ENCODE peak calls at places on chromosomes 3 and 15, in seven cellular contexts. B is cardiac muscle cell, K is WTC11, U is WERI-Rb-1, X is IMR-90, Z is kidney epithelial cell, T is neural crest cell. M is an unnamed sample.
A peak's percentile ranks its signal among the peaks of the same experiment; 100 is the strongest.

GRCh38 chr15:65115542-65115941 is 542 bp upstream of the UBAP1L start:
- DNase-seq in B (no peak), X (no peak), K (no peak), Z (no peak), T (no peak), U (no peak), M (no peak)

GRCh38 chr15:35630570-35630969 is 84.6 kb upstream of the DPH6 start:
- DNase-seq in T (no peak), X (no peak), B (no peak), U (no peak), K (no peak), Z (no peak), M (no peak)

GRCh38 chr3:149016669-149017541 is 25.6 kb downstream of the GYG1 start:
- DNase-seq in K (no peak), T (no peak), B (no peak), Z (peak; percentile 71), X (peak; percentile 98), U (no peak), M (no peak)

GRCh38 chr15:30896211-30896606 is 7.5 kb upstream of the FAN1 start:
- DNase-seq in T (no peak), B (no peak), U (no peak), X (no peak), Z (no peak), K (no peak), M (no peak)

GRCh38 chr3:168457973-168458539 is 362.3 kb upstream of the GOLIM4 start:
- DNase-seq in X (no peak), Z (no peak), U (no peak), T (no peak), K (no peak), B (no peak), M (no peak)

GRCh38 chr3:47057212-47057671 is 77.8 kb downstream of the NBEAL2 start:
- DNase-seq in B (no peak), U (no peak), T (no peak), K (no peak), X (peak; percentile 31), Z (no peak), M (no peak)

GRCh38 chr3:46895204-46895660 is 17.7 kb downstream of the PTH1R start:
- DNase-seq in U (peak; percentile 81), Z (no peak), K (peak; percentile 63), B (peak; percentile 67), X (peak; percentile 34), T (peak; percentile 66), M (peak; percentile 82)

GRCh38 chr3:58591496-58592133 is 14.4 kb upstream of the FAM107A start:
- DNase-seq in T (no peak), U (no peak), Z (no peak), K (no peak), X (no peak), B (no peak), M (no peak)

GRCh38 chr15:55526559-55527036 is 18.6 kb upstream of the DNAAF4 start:
- DNase-seq in X (peak; percentile 71), Z (no peak), B (peak; percentile 64), T (no peak), K (no peak), U (peak; percentile 42), M (peak; percentile 42)

GRCh38 chr15:25947336-25948080 is 84.4 kb upstream of the ATP10A start:
- DNase-seq in B (peak; percentile 30), X (peak; percentile 29), T (peak; percentile 4), Z (no peak), U (peak; percentile 77), K (peak; percentile 51), M (no peak)

GRCh38 chr3:27507515-27508266 is 23.5 kb upstream of the SLC4A7 start:
- DNase-seq in K (no peak), T (no peak), B (no peak), Z (no peak), U (no peak), X (peak; percentile 43), M (no peak)

GRCh38 chr3:56591256-56591655 is 34.3 kb downstream of the CCDC66 start:
- DNase-seq in Z (no peak), U (no peak), K (no peak), T (no peak), B (no peak), X (peak; percentile 40), M (no peak)

GRCh38 chr3:198107840-198108734 is 148.1 kb downstream of the LMLN start:
- DNase-seq in T (no peak), B (no peak), Z (no peak), U (no peak), X (peak; percentile 11), K (no peak), M (no peak)

GRCh38 chr3:184375747-184376495 is 2.1 kb downstream of the THPO start:
- DNase-seq in B (no peak), X (no peak), K (no peak), Z (no peak), U (no peak), T (no peak), M (no peak)

GRCh38 chr3:3553236-3553635 is 246.0 kb upstream of the LRRN1 start:
- DNase-seq in B (no peak), U (no peak), K (no peak), X (no peak), Z (no peak), T (no peak), M (no peak)

GRCh38 chr15:98505611-98506031 is 142.7 kb upstream of the IGF1R start:
- DNase-seq in B (no peak), X (no peak), U (no peak), K (no peak), Z (no peak), T (no peak), M (no peak)

GRCh38 chr3:53236112-53236841 is 19.5 kb downstream of the TKT start:
- DNase-seq in X (peak; percentile 93), U (no peak), K (no peak), Z (peak; percentile 51), B (peak; percentile 32), T (no peak), M (no peak)

GRCh38 chr3:171369156-171369555 is 91.0 kb downstream of the TNIK start:
- DNase-seq in X (no peak), K (no peak), U (no peak), Z (no peak), T (no peak), B (no peak), M (no peak)

GRCh38 chr15:23370578-23370977 is 16.0 kb downstream of the GOLGA8S start:
- DNase-seq in X (no peak), U (no peak), T (no peak), K (no peak), Z (no peak), B (no peak), M (no peak)

GRCh38 chr3:177665122-177665808 is 468.0 kb upstream of the TBL1XR1 start:
- DNase-seq in B (no peak), U (no peak), X (peak; percentile 80), T (no peak), K (no peak), Z (no peak), M (no peak)

GRCh38 chr3:74066456-74066855 is 441.7 kb upstream of the PDZRN3 start:
- DNase-seq in B (no peak), K (no peak), U (no peak), Z (no peak), T (no peak), X (no peak), M (no peak)

DNA sequence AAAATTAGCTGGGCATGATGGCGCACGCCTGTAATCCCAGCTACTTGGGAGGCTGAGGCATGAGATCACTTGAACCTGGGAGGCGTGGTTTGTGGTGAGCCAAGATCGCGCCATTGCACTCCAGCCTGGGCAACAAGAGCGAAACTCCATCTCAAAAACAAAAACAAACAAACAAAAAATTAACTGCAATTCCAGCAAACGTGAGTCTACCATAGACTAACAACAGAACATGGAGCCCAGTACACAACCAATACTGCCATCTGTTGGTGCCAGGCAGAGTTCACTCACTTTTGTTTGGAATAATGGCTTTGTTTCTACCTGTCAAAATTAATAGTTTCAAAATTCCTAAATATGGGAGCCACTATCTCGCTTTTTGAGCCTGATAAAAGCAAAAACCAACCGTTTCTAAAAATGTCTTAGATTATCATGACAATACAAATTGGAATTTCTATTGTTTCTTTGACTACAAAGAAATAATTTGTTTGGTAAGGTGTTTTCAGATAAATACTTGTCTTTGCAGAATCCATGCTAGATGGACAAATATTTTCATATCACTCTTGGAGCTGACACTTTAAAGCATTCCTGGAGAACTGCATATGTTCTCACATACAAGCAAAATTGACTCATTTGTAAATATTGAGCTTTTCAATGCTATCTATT is 45.0 kb downstream of the GPR176 start:
- DNase-seq in X (no peak), Z (no peak), B (peak; percentile 40), U (peak; percentile 22), K (no peak), T (peak; percentile 3), M (peak; percentile 35)
- TF ChIP-seq CTCF in X (peak; percentile 51), Z (peak; percentile 64), B (peak; percentile 67), U (peak; percentile 71), K (peak; percentile 37), T (peak; percentile 65), M (peak; percentile 32)

GRCh38 chr15:72732554-72732953 is 46.5 kb downstream of the BBS4 start:
- DNase-seq in Z (no peak), X (no peak), T (no peak), K (no peak), B (no peak), U (no peak), M (no peak)
- TF ChIP-seq CTCF in Z (no peak), X (no peak), T (peak; percentile 28), K (no peak), B (no peak), U (peak; percentile 14), M (no peak)

DNA sequence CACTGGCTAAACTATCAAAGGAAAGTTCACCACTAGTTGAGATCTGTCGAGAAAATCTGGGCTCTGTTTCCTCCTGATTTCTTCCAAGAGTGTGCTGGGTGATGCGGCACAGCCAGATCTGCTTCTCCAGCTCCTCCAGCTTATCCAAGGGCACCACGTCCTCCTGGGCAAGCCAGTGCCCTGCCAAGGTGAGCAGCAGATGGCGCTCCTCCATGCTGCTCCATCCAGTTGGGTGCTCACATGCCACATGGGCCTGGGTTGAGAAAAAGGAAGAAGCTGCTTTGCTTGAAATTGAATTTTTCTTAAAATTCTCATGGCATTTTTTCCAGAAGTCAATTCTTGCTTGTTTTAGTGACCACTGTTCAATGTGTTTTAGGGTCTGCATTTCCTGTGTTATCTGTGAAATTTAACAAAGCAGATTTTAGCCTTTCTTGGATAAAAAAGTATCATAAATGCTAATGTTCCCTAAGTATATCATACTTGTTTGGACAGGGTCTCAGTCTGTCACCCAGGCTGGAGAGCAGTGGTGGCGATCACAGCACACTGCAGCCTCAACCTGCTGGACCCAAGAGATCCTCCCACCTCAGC is 47.3 kb downstream of the EIF3J start:
- DNase-seq in Z (no peak), T (no peak), X (no peak), U (peak; percentile 51), B (peak; percentile 43), K (peak; percentile 67), M (peak; percentile 37)
- TF ChIP-seq CTCF in Z (peak; percentile 41), T (peak; percentile 38), X (peak; percentile 30), U (peak; percentile 81), B (peak; percentile 48), K (peak; percentile 27), M (peak; percentile 51)

GRCh38 chr15:71489570-71489969 is 320.8 kb upstream of the NR2E3 start:
- DNase-seq in T (no peak), Z (no peak), K (no peak), X (no peak), U (no peak), B (no peak), M (no peak)

GRCh38 chr15:71480566-71480965 is 329.8 kb upstream of the NR2E3 start:
- DNase-seq in U (no peak), T (no peak), X (no peak), B (no peak), K (no peak), Z (no peak), M (no peak)

GRCh38 chr15:71484080-71484479 is 326.3 kb upstream of the NR2E3 start:
- DNase-seq in T (no peak), K (no peak), X (no peak), Z (no peak), U (no peak), B (no peak), M (no peak)

GRCh38 chr15:71485094-71485693 is 325.2 kb upstream of the NR2E3 start:
- DNase-seq in Z (no peak), U (peak; percentile 20), B (no peak), T (no peak), K (peak; percentile 28), X (no peak), M (peak; percentile 17)
- TF ChIP-seq CTCF in Z (peak; percentile 48), U (peak; percentile 71), B (peak; percentile 48), T (peak; percentile 48), K (no peak), X (peak; percentile 14), M (peak; percentile 33)

M was measured in GM10248.